ENCODE peak calls at places on chromosomes 5 and 9, in five cellular contexts. N, U, H, V and I are unnamed samples.

GRCh38 chr5:1962619-1963355 is 80.1 kb upstream of the IRX4 start:
- DNase-seq in N (no peak), U (no peak), H (no peak), V (no peak), I (no peak)

GRCh38 chr5:19902316-19902934 is 85.6 kb downstream of the CDH18 start:
- DNase-seq in N (no peak), U (no peak), H (no peak), V (no peak), I (no peak)

GRCh38 chr5:127092690-127093089 is 19.4 kb upstream of the C5orf63 start:
- DNase-seq in N (no peak), U (no peak), H (no peak), V (no peak), I (peak)

GRCh38 chr9:110969971-110970381 is 68.3 kb downstream of the LPAR1 start:
- DNase-seq in N (no peak), U (no peak), H (no peak), V (no peak), I (peak)

GRCh38 chr9:16136961-16137360 is 584.1 kb downstream of the CCDC171 start:
- DNase-seq in N (no peak), U (no peak), H (no peak), V (no peak), I (peak)

GRCh38 chr9:127444283-127444920 is 6.8 kb downstream of the RPL12 start:
- DNase-seq in N (no peak), U (no peak), H (no peak), V (no peak), I (no peak)

GRCh38 chr5:152560508-152561137 is 155.5 kb upstream of the NMUR2 start:
- DNase-seq in N (peak), U (no peak), H (no peak), V (no peak), I (peak)

GRCh38 chr9:6109571-6109970 is 94.1 kb upstream of the RANBP6 start:
- DNase-seq in N (no peak), U (no peak), H (no peak), V (no peak), I (peak)

GRCh38 chr5:137250421-137250820 is 248.7 kb downstream of the SPOCK1 start:
- DNase-seq in N (no peak), U (no peak), H (no peak), V (no peak), I (no peak)

GRCh38 chr5:122611401-122611800 is 163.5 kb upstream of the SNX2 start:
- DNase-seq in N (no peak), U (no peak), H (no peak), V (no peak), I (no peak)

GRCh38 chr5:34570721-34571379 is 85.3 kb upstream of the RAI14 start:
- DNase-seq in N (no peak), U (no peak), H (no peak), V (no peak), I (no peak)

GRCh38 chr9:115845648-115846312 is 307.8 kb upstream of the PAPPA start:
- DNase-seq in N (no peak), U (no peak), H (no peak), V (no peak), I (peak)

GRCh38 chr9:419571-420156 is 205.0 kb downstream of the DOCK8 start:
- DNase-seq in N (no peak), U (no peak), H (no peak), V (no peak), I (peak)

GRCh38 chr5:32156635-32157034 is 17.5 kb downstream of the GOLPH3 start:
- DNase-seq in N (no peak), U (no peak), H (no peak), V (no peak), I (no peak)

GRCh38 chr5:157020508-157021213 is 38.3 kb downstream of the HAVCR1 start:
- DNase-seq in N (no peak), U (no peak), H (no peak), V (no peak), I (no peak)

GRCh38 chr5:93476211-93476851 is 104.7 kb downstream of the NR2F1-AS1 start:
- DNase-seq in N (no peak), U (no peak), H (no peak), V (no peak), I (no peak)

GRCh38 chr9:35791321-35791921 is at the start of gene NPR2:
- DNase-seq in N (peak), U (no peak), H (no peak), V (no peak), I (peak)

GRCh38 chr9:114908796-114909448 is 21.5 kb downstream of the TNFSF8 start:
- DNase-seq in N (no peak), U (no peak), H (no peak), V (no peak), I (no peak)

GRCh38 chr9:34686231-34686630 is 4.8 kb downstream of the CCL19 start:
- DNase-seq in N (no peak), U (no peak), H (no peak), V (no peak), I (no peak)

GRCh38 chr5:43041669-43042175 is 1.6 kb upstream of the ANXA2R start:
- DNase-seq in N (peak), U (peak), H (peak), V (no peak), I (peak)

GRCh38 chr5:10786835-10787234 is 25.8 kb upstream of the DAP start:
- DNase-seq in N (no peak), U (no peak), H (no peak), V (no peak), I (no peak)

GRCh38 chr9:18720691-18721090 is 246.7 kb downstream of the ADAMTSL1 start:
- DNase-seq in N (no peak), U (no peak), H (no peak), V (no peak), I (peak)

GRCh38 chr5:173334808-173335207 is 6.6 kb upstream of the STC2 start:
- DNase-seq in N (no peak), U (no peak), H (no peak), V (no peak), I (peak)

GRCh38 chr5:152164860-152165259 is 240.2 kb upstream of the GLRA1 start:
- DNase-seq in N (no peak), U (no peak), H (no peak), V (no peak), I (no peak)